ENCODE peak calls at places on chromosomes 1 and 21, in ten cellular contexts. U is stomach; Q is pancreas; N is uterus; E is neural progenitor cell; W is GM23248; S is CD4-positive, alpha-beta T cell; B is left ventricle myocardium inferior; H is K562; C is OCI-LY7. X is an unnamed sample. For H3K9me3, the result is how much of the 10 kb centered on the place peaks cover.

GRCh38 chr1:225445644-225446297 is 17.9 kb upstream of the LBR start:
- DNase-seq in B (no peak), N (no peak), Q (no peak), E (no peak), W (no peak), U (no peak), C (no peak), H (no peak), S (no peak), X (no peak)

GRCh38 chr1:233005703-233006102 is 55.3 kb downstream of the NTPCR start:
- DNase-seq in N (peak), Q (no peak), H (no peak), E (no peak), C (no peak), W (peak), S (no peak), B (no peak), U (no peak), X (no peak)

GRCh38 chr21:26709090-26709489 is 136.0 kb upstream of the CYYR1 start:
- DNase-seq in U (no peak), Q (no peak), B (no peak), W (peak), C (no peak), H (no peak), N (no peak), E (no peak), S (no peak), X (no peak)

GRCh38 chr1:59332983-59333382 is 36.1 kb downstream of the FGGY start:
- DNase-seq in E (no peak), C (no peak), N (no peak), H (no peak), W (peak), Q (no peak), U (no peak), B (no peak), S (no peak), X (no peak)

GRCh38 chr1:201828820-201829774 is at the start of gene IPO9:
- DNase-seq in U (peak), W (peak), N (peak), B (peak), E (peak), S (peak), Q (peak), H (peak), C (peak), X (peak)

GRCh38 chr1:42973799-42974198 is 15.1 kb upstream of the SLC2A1 start:
- DNase-seq in U (no peak), W (no peak), C (no peak), B (no peak), Q (no peak), N (no peak), H (no peak), S (no peak), E (no peak), X (no peak)

GRCh38 chr1:204319462-204319861 is 40.3 kb downstream of the PLEKHA6 start:
- DNase-seq in H (peak), E (no peak), W (peak), N (no peak), B (no peak), Q (no peak), C (no peak), S (no peak), U (peak), X (no peak)

GRCh38 chr1:167165948-167166702 is 54.6 kb upstream of the POU2F1 start:
- DNase-seq in S (no peak), B (no peak), U (no peak), C (no peak), H (no peak), E (peak), W (no peak), Q (no peak), N (no peak), X (no peak)

GRCh38 chr1:31811605-31812004 is 4.2 kb downstream of the SPOCD1 start:
- DNase-seq in U (no peak), H (peak), S (no peak), E (peak), N (no peak), Q (no peak), C (no peak), B (no peak), W (peak), X (no peak)

GRCh38 chr1:58597991-58598390 is 20.9 kb upstream of the TACSTD2 start:
- DNase-seq in Q (no peak), W (no peak), U (no peak), C (no peak), E (no peak), S (no peak), B (no peak), N (no peak), H (no peak), X (no peak)

GRCh38 chr1:219337588-219337987 is 163.9 kb downstream of the LYPLAL1 start:
- DNase-seq in H (no peak), B (no peak), S (no peak), U (no peak), N (no peak), W (no peak), E (no peak), Q (no peak), C (no peak), X (no peak)

GRCh38 chr1:200231787-200232222 is 178.0 kb downstream of the ZNF281 start:
- DNase-seq in C (no peak), H (no peak), E (no peak), B (no peak), Q (no peak), N (no peak), U (no peak), S (no peak), W (peak), X (no peak)

GRCh38 chr21:44436958-44437357 is 18.4 kb upstream of the LRRC3 start:
- DNase-seq in C (no peak), H (no peak), W (no peak), N (no peak), B (peak), S (no peak), E (no peak), U (no peak), Q (no peak), X (no peak)

GRCh38 chr1:247904122-247904521 is 8.7 kb downstream of the OR2W3 start:
- DNase-seq in U (no peak), C (no peak), Q (no peak), B (no peak), W (no peak), S (no peak), H (no peak), N (no peak), E (no peak), X (no peak)

GRCh38 chr1:247905181-247905580 is 9.8 kb downstream of the OR2W3 start:
- DNase-seq in B (no peak), C (no peak), U (no peak), H (no peak), W (no peak), N (no peak), S (no peak), Q (no peak), E (no peak), X (no peak)

GRCh38 chr1:247905899-247906503 is 10.6 kb downstream of the OR2W3 start:
- DNase-seq in H (no peak), B (no peak), C (no peak), E (no peak), S (no peak), U (no peak), W (no peak), Q (no peak), N (no peak), X (no peak)

GRCh38 chr1:247906504-247907047 is 11.2 kb downstream of the OR2W3 start:
- DNase-seq in S (no peak), H (no peak), W (peak), B (no peak), N (no peak), C (no peak), U (no peak), E (no peak), Q (no peak), X (no peak)

GRCh38 chr1:247908761-247909160 is 11.3 kb upstream of the OR2T8 start:
- DNase-seq in W (no peak), E (no peak), N (no peak), S (no peak), C (no peak), Q (no peak), B (no peak), U (no peak), H (no peak), X (no peak)
- H3K9me3 ChIP-seq in W (under half), E (under half), N (under half), S (under half), C (under half), Q (under half), B (under half), U (under half), H (under half), X (under half)

GRCh38 chr21:42365770-42366169 is 565 bp downstream of the TFF1 start:
- DNase-seq in C (no peak), B (no peak), U (no peak), Q (no peak), E (no peak), W (no peak), S (no peak), H (no peak), N (no peak), X (no peak)

GRCh38 chr21:42366292-42367010 is at the start of gene TFF1:
- DNase-seq in C (peak), Q (no peak), N (no peak), S (no peak), H (no peak), B (no peak), U (peak), W (peak), E (no peak), X (no peak)

GRCh38 chr21:42363331-42363730 is 3.0 kb downstream of the TFF1 start:
- DNase-seq in U (no peak), B (no peak), W (no peak), N (no peak), E (no peak), H (no peak), Q (no peak), C (no peak), S (no peak), X (no peak)

GRCh38 chr21:42362700-42363099 is 3.6 kb downstream of the TFF1 start:
- DNase-seq in N (no peak), S (no peak), C (peak), B (no peak), E (no peak), H (no peak), U (no peak), Q (no peak), W (no peak), X (no peak)

GRCh38 chr21:42364304-42364865 is 1.9 kb downstream of the TFF1 start:
- DNase-seq in Q (no peak), S (no peak), H (no peak), C (no peak), E (no peak), U (no peak), N (no peak), B (no peak), W (no peak), X (no peak)
- H3K9me3 ChIP-seq in Q (under half), S (under half), H (under half), C (under half), E (under half), U (under half), N (under half), B (under half), W (under half), X (under half)

DNA sequence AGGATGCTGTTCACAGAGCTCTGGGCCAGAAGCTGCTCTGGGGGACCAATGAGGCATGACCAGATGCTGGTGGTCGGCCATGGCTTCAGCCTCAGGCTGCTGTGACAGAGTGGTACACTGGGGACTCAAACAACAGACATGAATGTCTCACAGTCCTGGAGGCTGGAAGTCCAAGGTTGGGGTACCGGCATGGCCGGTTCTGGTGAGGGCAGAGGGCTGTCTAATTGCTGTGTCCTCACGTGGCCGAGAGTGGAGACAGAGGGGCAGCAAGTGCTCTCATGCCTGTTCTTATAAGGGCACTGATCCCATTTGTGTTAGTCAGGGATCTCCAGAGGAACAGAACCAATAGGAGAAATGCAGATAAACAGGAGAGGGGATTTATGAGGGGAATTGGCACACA is 253.5 kb upstream of the C1orf174 start:
- DNase-seq in H (no peak), U (no peak), S (no peak), N (no peak), E (no peak), C (no peak), B (no peak), W (no peak), Q (no peak), X (no peak)
- H3K9me3 ChIP-seq in H (under half), U (under half), S (under half), N (under half), E (under half), C (under half), B (under half), W (under half), Q (under half), X (under half)

DNA sequence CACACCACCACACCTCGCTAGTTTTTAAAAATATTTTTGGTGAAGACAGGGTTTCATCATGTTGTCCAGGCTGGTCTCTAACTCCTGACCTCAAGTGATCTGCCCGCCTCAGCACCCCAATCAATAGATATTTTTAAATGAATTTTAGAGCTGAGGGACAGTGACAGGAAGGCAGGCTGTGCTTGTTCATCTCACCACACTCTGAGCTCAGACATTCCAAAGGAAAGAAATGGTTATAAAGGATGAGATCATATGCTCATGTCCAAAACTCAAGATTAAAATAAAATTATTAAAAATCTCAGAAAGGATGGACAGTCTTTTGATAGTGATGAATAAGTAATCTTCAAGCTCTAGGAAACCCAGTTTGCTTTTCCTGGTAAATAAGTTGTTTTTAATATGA is 40.9 kb downstream of the L1TD1 start:
- DNase-seq in B (no peak), Q (no peak), U (no peak), S (no peak), C (no peak), N (no peak), H (no peak), E (no peak), W (peak), X (no peak)
- H3K9me3 ChIP-seq in B (under half), Q (under half), U (under half), S (under half), C (under half), N (under half), H (under half), E (under half), W (under half), X (under half)

GRCh38 chr1:156444407-156445001 is 56.1 kb downstream of the MEF2D start:
- DNase-seq in W (peak), S (no peak), U (no peak), E (peak), Q (no peak), B (no peak), N (no peak), H (no peak), C (peak), X (no peak)
- H3K9me3 ChIP-seq in W (under half), S (under half), U (under half), E (under half), Q (under half), B (under half), N (under half), H (under half), C (under half), X (under half)

DNA sequence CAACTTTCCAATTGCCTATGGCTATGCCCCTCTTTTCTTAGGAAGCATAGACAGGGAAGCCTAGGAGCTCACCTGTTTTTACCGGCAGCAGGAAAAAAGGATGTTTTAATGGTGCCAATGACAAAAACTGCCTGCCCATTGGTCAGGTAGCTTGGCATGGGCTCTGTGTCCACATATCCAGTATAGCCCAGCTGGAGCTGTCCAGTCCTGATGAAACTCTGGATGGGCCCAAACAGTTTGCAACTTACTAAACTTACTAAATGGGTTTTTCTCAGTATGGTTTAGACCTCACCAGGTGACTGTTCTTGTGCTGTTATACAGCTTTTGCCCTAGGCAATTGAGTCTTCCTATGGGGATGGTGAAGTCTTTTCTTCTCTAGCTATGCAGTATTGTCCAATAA is 711.2 kb downstream of the AMY1C start:
- DNase-seq in Q (no peak), E (no peak), B (no peak), S (no peak), U (no peak), W (no peak), N (no peak), C (no peak), H (no peak), X (no peak)
- H3K9me3 ChIP-seq in Q (under half), E (under half), B (half or more), S (under half), U (under half), W (under half), N (under half), C (under half), H (under half), X (under half)

GRCh38 chr21:20645344-20645743 is 352.9 kb upstream of the NCAM2 start:
- DNase-seq in E (no peak), H (no peak), U (no peak), Q (no peak), W (no peak), S (no peak), N (no peak), B (no peak), C (no peak), X (no peak)
- H3K9me3 ChIP-seq in E (under half), H (under half), U (under half), Q (under half), W (under half), S (under half), N (under half), B (under half), C (under half), X (under half)

DNA sequence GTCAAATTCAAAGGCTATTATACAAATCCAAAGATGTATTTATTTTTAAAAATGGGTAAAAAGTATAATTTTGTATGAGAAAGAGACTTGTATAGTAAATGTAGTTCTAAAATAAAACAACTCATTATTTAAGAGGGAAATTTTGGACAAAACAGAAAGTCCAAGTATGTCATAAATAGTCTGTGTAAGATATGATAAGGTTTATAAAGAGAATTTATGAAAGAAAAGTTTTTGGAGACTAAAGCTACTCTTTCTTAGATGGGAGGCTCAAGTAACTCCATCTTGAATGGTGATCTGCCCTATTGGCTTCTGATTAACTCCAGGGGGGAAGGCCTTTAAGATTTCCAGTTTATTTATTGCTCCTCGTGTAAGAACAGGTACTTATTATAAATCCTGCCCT is 14.7 kb upstream of the OR2T27 start:
- DNase-seq in B (no peak), W (no peak), S (no peak), E (no peak), N (no peak), U (no peak), C (peak), Q (no peak), H (no peak), X (no peak)
- H3K9me3 ChIP-seq in B (under half), W (under half), S (under half), E (under half), N (under half), U (under half), C (under half), Q (under half), H (under half), X (under half)

GRCh38 chr1:2875677-2876531 is 74.4 kb upstream of the TTC34 start:
- DNase-seq in S (no peak), B (peak), Q (peak), N (no peak), E (no peak), W (peak), H (peak), C (no peak), U (peak), X (no peak)
- H3K9me3 ChIP-seq in S (under half), B (under half), Q (under half), N (under half), E (under half), W (under half), H (under half), C (under half), U (under half), X (under half)

GRCh38 chr21:9753943-9754342 is 767.4 kb upstream of the TPTE start:
- DNase-seq in B (no peak), C (no peak), S (no peak), U (no peak), H (no peak), N (no peak), W (no peak), E (no peak), Q (no peak), X (no peak)
- H3K9me3 ChIP-seq in B (under half), C (under half), S (under half), U (under half), H (under half), N (under half), W (under half), E (half or more), Q (under half), X (under half)

X was measured in T-helper 17 cell.